ENCODE peak calls at places on chromosomes 12 and 14, in four cellular contexts. One of them, this sample, is unnamed.

GRCh38 chr12:92717202-92717601 is 14.4 kb downstream of the PLEKHG7 start:
- DNase-seq in breast epithelium: no peak
- DNase-seq in nucleus accumbens: no peak
- DNase-seq in C1 segment of cervical spinal cord: no peak
- DNase-seq in this sample: peak

GRCh38 chr12:51405801-51406207 is 14.6 kb upstream of the GALNT6 start:
- DNase-seq in breast epithelium: no peak
- DNase-seq in C1 segment of cervical spinal cord: no peak
- DNase-seq in nucleus accumbens: no peak
- DNase-seq in this sample: peak

GRCh38 chr14:91115986-91116385 is 2.1 kb downstream of the DGLUCY start:
- DNase-seq in C1 segment of cervical spinal cord: no peak
- DNase-seq in nucleus accumbens: no peak
- DNase-seq in breast epithelium: no peak
- DNase-seq in this sample: no peak

GRCh38 chr12:24560867-24561266 is 388.0 kb downstream of the BCAT1 start:
- DNase-seq in nucleus accumbens: peak
- DNase-seq in C1 segment of cervical spinal cord: no peak
- DNase-seq in breast epithelium: no peak
- DNase-seq in this sample: peak

GRCh38 chr12:122203968-122204828 is 689 bp downstream of the B3GNT4 start:
- DNase-seq in nucleus accumbens: no peak
- DNase-seq in C1 segment of cervical spinal cord: no peak
- DNase-seq in breast epithelium: peak
- DNase-seq in this sample: peak

GRCh38 chr12:82486524-82487235 is 128.4 kb downstream of the METTL25 start:
- DNase-seq in C1 segment of cervical spinal cord: no peak
- DNase-seq in nucleus accumbens: no peak
- DNase-seq in breast epithelium: no peak
- DNase-seq in this sample: no peak

GRCh38 chr14:79834856-79835255 is 376.4 kb downstream of the DIO2 start:
- DNase-seq in nucleus accumbens: no peak
- DNase-seq in C1 segment of cervical spinal cord: no peak
- DNase-seq in breast epithelium: no peak
- DNase-seq in this sample: peak

GRCh38 chr12:120534703-120535655 is 823 bp downstream of the RNF10 start:
- DNase-seq in nucleus accumbens: no peak
- DNase-seq in C1 segment of cervical spinal cord: no peak
- DNase-seq in breast epithelium: peak
- DNase-seq in this sample: peak

GRCh38 chr12:105226219-105226618 is 9.8 kb downstream of the APPL2 start:
- DNase-seq in nucleus accumbens: no peak
- DNase-seq in breast epithelium: no peak
- DNase-seq in C1 segment of cervical spinal cord: no peak
- DNase-seq in this sample: no peak

GRCh38 chr14:105150368-105151111 is 18.0 kb downstream of the JAG2 start:
- DNase-seq in nucleus accumbens: no peak
- DNase-seq in C1 segment of cervical spinal cord: no peak
- DNase-seq in breast epithelium: no peak
- DNase-seq in this sample: no peak

GRCh38 chr12:49336645-49337584 is at the start of gene C1QL4:
- DNase-seq in nucleus accumbens: peak
- DNase-seq in breast epithelium: peak
- DNase-seq in C1 segment of cervical spinal cord: no peak
- DNase-seq in this sample: peak

GRCh38 chr12:119417440-119417839 is 82.9 kb downstream of the CCDC60 start:
- DNase-seq in breast epithelium: no peak
- DNase-seq in nucleus accumbens: no peak
- DNase-seq in C1 segment of cervical spinal cord: no peak
- DNase-seq in this sample: peak

GRCh38 chr14:80776186-80776585 is 165.4 kb downstream of the CEP128 start:
- DNase-seq in C1 segment of cervical spinal cord: no peak
- DNase-seq in nucleus accumbens: no peak
- DNase-seq in breast epithelium: no peak
- DNase-seq in this sample: no peak

GRCh38 chr12:110266980-110267620 is 13.9 kb upstream of the ATP2A2 start:
- DNase-seq in nucleus accumbens: no peak
- DNase-seq in C1 segment of cervical spinal cord: no peak
- DNase-seq in breast epithelium: no peak
- DNase-seq in this sample: peak

GRCh38 chr14:103123634-103124500 is 606 bp downstream of the TNFAIP2 start:
- DNase-seq in nucleus accumbens: no peak
- DNase-seq in C1 segment of cervical spinal cord: no peak
- DNase-seq in breast epithelium: no peak
- DNase-seq in this sample: peak

GRCh38 chr12:130587966-130588365 is 128.1 kb downstream of the RIMBP2 start:
- DNase-seq in C1 segment of cervical spinal cord: no peak
- DNase-seq in breast epithelium: no peak
- DNase-seq in nucleus accumbens: no peak
- DNase-seq in this sample: no peak

GRCh38 chr14:57493467-57494181 is at the start of gene CCDC198:
- DNase-seq in nucleus accumbens: no peak
- DNase-seq in breast epithelium: no peak
- DNase-seq in C1 segment of cervical spinal cord: no peak
- DNase-seq in this sample: peak

GRCh38 chr14:100399052-100399849 is 76.1 kb downstream of the SLC25A47 start:
- DNase-seq in C1 segment of cervical spinal cord: no peak
- DNase-seq in breast epithelium: no peak
- DNase-seq in nucleus accumbens: no peak
- DNase-seq in this sample: no peak

GRCh38 chr12:131615316-131616053 is 95.4 kb upstream of the SFSWAP start:
- DNase-seq in C1 segment of cervical spinal cord: no peak
- DNase-seq in breast epithelium: no peak
- DNase-seq in nucleus accumbens: no peak
- DNase-seq in this sample: no peak

GRCh38 chr12:87953257-87953860 is 75.8 kb downstream of the C12orf50 start:
- DNase-seq in nucleus accumbens: no peak
- DNase-seq in C1 segment of cervical spinal cord: no peak
- DNase-seq in breast epithelium: no peak
- DNase-seq in this sample: peak

GRCh38 chr12:68310370-68310769 is 21.8 kb downstream of the MDM1 start:
- DNase-seq in nucleus accumbens: no peak
- DNase-seq in C1 segment of cervical spinal cord: no peak
- DNase-seq in breast epithelium: no peak
- DNase-seq in this sample: no peak

GRCh38 chr12:10826258-10826657 is at the start of gene TAS2R10:
- DNase-seq in nucleus accumbens: no peak
- DNase-seq in C1 segment of cervical spinal cord: no peak
- DNase-seq in breast epithelium: no peak
- DNase-seq in this sample: no peak

GRCh38 chr14:93619176-93619793 is 169.0 kb downstream of the PRIMA1 start:
- DNase-seq in breast epithelium: no peak
- DNase-seq in C1 segment of cervical spinal cord: no peak
- DNase-seq in nucleus accumbens: no peak
- DNase-seq in this sample: peak

GRCh38 chr14:58238252-58239247 is 6.1 kb upstream of the PSMA3 start:
- DNase-seq in breast epithelium: no peak
- DNase-seq in C1 segment of cervical spinal cord: no peak
- DNase-seq in nucleus accumbens: no peak
- DNase-seq in this sample: peak

GRCh38 chr14:90726656-90727055 is 89.6 kb downstream of the TTC7B start:
- DNase-seq in nucleus accumbens: peak
- DNase-seq in breast epithelium: no peak
- DNase-seq in C1 segment of cervical spinal cord: no peak
- DNase-seq in this sample: no peak

GRCh38 chr14:68794856-68795601 is 2.2 kb upstream of the ZFP36L1 start:
- DNase-seq in C1 segment of cervical spinal cord: no peak
- DNase-seq in nucleus accumbens: no peak
- DNase-seq in breast epithelium: no peak
- DNase-seq in this sample: peak